ENCODE peak calls at places on chromosomes 2 and 18, in eight cellular contexts. U is A549, Z is thoracic aorta, B is Panc1, W is foreskin keratinocyte, I is K562, P is omental fat pad, V is RWPE2. N is an unnamed sample.

GRCh38 chr2:22329097-22329716 is 1055.8 kb upstream of the KLHL29 start:
- ATAC-seq in B (no peak), V (no peak), I (no peak), U (no peak), P (no peak), W (no peak), Z (no peak), N (no peak)

GRCh38 chr18:55301836-55302235 is 286.2 kb downstream of the TCF4 start:
- ATAC-seq in Z (no peak), I (no peak), W (no peak), V (no peak), P (no peak), U (no peak), B (no peak), N (no peak)

GRCh38 chr2:219520079-219520478 is 5.8 kb downstream of the ASIC4 start:
- ATAC-seq in V (no peak), U (no peak), B (no peak), I (peak; percentile 6), Z (no peak), W (no peak), P (no peak), N (no peak)

GRCh38 chr2:234164499-234165409 is 114.3 kb downstream of the SPP2 start:
- ATAC-seq in B (no peak), V (no peak), P (no peak), Z (no peak), U (no peak), I (no peak), W (no peak), N (no peak)

GRCh38 chr18:27600245-27600644 is 415.1 kb upstream of the CHST9 start:
- ATAC-seq in V (no peak), U (no peak), I (no peak), W (no peak), Z (no peak), B (no peak), P (no peak), N (no peak)

GRCh38 chr18:8801263-8801901 is 96.0 kb downstream of the MTCL1 start:
- ATAC-seq in I (no peak), B (no peak), W (peak; percentile 62), U (peak; percentile 65), P (no peak), Z (no peak), V (peak; percentile 69), N (peak; percentile 71)

GRCh38 chr2:227813229-227813561 is 447 bp upstream of the CCL20 start:
- ATAC-seq in I (no peak), P (no peak), B (no peak), Z (no peak), W (no peak), V (no peak), U (no peak), N (no peak)

GRCh38 chr18:519019-519879 is 18.7 kb upstream of the COLEC12 start:
- ATAC-seq in U (no peak), P (peak; percentile 87), I (peak; percentile 89), V (no peak), W (no peak), B (no peak), Z (peak; percentile 83), N (peak; percentile 74)

GRCh38 chr2:1976725-1977416 is 232.6 kb upstream of the PXDN start:
- ATAC-seq in I (no peak), U (no peak), Z (peak; percentile 63), B (no peak), W (no peak), P (no peak), V (no peak), N (no peak)

GRCh38 chr2:171319164-171319810 is 114.5 kb downstream of the METTL8 start:
- ATAC-seq in I (no peak), B (no peak), U (no peak), P (no peak), V (no peak), Z (no peak), W (no peak), N (no peak)

GRCh38 chr2:219398721-219399333 is 11.1 kb upstream of the DNPEP start:
- ATAC-seq in U (peak; percentile 84), Z (no peak), P (no peak), V (peak; percentile 26), I (no peak), B (peak; percentile 69), W (no peak), N (no peak)

GRCh38 chr2:178530625-178531142 is 50.4 kb downstream of the PLEKHA3 start:
- ATAC-seq in V (peak; percentile 53), I (peak; percentile 29), W (no peak), B (no peak), P (no peak), Z (no peak), U (no peak), N (no peak)

GRCh38 chr2:58866040-58866439 is 624.9 kb upstream of the FANCL start:
- ATAC-seq in I (no peak), W (no peak), B (no peak), U (no peak), V (no peak), Z (no peak), P (no peak), N (no peak)

GRCh38 chr2:219737270-219737691 is 109.9 kb downstream of the SLC4A3 start:
- ATAC-seq in V (peak; percentile 68), W (no peak), I (peak; percentile 73), U (peak; percentile 92), B (peak; percentile 83), P (no peak), Z (no peak), N (no peak)

GRCh38 chr18:67406678-67407077 is 109.8 kb downstream of the DSEL start:
- ATAC-seq in B (no peak), P (no peak), W (no peak), U (no peak), I (no peak), V (no peak), Z (no peak), N (no peak)

GRCh38 chr2:37768491-37768925 is 97.1 kb upstream of the CDC42EP3 start:
- ATAC-seq in P (peak; percentile 48), B (peak; percentile 75), W (no peak), U (peak; percentile 95), Z (peak; percentile 81), I (no peak), V (peak; percentile 98), N (peak; percentile 75)

GRCh38 chr2:28028025-28028424 is 137.5 kb downstream of the BABAM2 start:
- ATAC-seq in I (no peak), P (no peak), B (no peak), U (no peak), Z (no peak), W (no peak), V (no peak), N (no peak)

GRCh38 chr2:44679584-44679983 is 261.9 kb upstream of the SIX3 start:
- ATAC-seq in B (no peak), W (no peak), Z (no peak), P (no peak), I (no peak), V (no peak), U (no peak), N (no peak)

GRCh38 chr2:205929445-205930027 is 156.4 kb downstream of the INO80D start:
- ATAC-seq in B (no peak), W (no peak), Z (no peak), U (no peak), V (no peak), I (no peak), P (no peak), N (no peak)

GRCh38 chr18:76376668-76377358 is 118.2 kb downstream of the ZNF516 start:
- ATAC-seq in B (no peak), V (no peak), U (no peak), W (no peak), Z (no peak), I (peak; percentile 55), P (no peak), N (no peak)

GRCh38 chr2:55003706-55004639 is 46.3 kb downstream of the RTN4 start:
- ATAC-seq in P (no peak), Z (no peak), B (no peak), U (no peak), V (no peak), W (no peak), I (peak; percentile 1), N (no peak)

GRCh38 chr2:162067596-162067995 is 6.4 kb downstream of the DPP4 start:
- ATAC-seq in P (no peak), W (no peak), Z (no peak), B (no peak), I (no peak), V (no peak), U (no peak), N (no peak)

GRCh38 chr2:196309646-196310045 is 138.3 kb upstream of the STK17B start:
- ATAC-seq in B (no peak), V (no peak), U (no peak), I (no peak), P (no peak), Z (no peak), W (no peak), N (no peak)

GRCh38 chr18:12839526-12840196 is 44.4 kb downstream of the PTPN2 start:
- ATAC-seq in P (no peak), V (no peak), W (no peak), U (no peak), Z (no peak), B (no peak), I (no peak), N (no peak)

GRCh38 chr18:10015941-10016819 is 102.4 kb downstream of the VAPA start:
- ATAC-seq in W (peak; percentile 76), U (peak; percentile 30), B (no peak), Z (no peak), V (peak; percentile 65), I (no peak), P (peak; percentile 65), N (peak; percentile 76)
- TF ChIP-seq CTCF in W (peak; percentile 68), U (no peak), B (no peak), Z (no peak), V (peak; percentile 54), I (no peak), P (no peak), N (no peak)

GRCh38 chr2:25251461-25252273 is 83.3 kb upstream of the POMC start:
- ATAC-seq in V (peak; percentile 70), W (peak; percentile 76), I (peak; percentile 70), U (peak; percentile 78), B (peak; percentile 76), Z (peak; percentile 33), P (peak; percentile 52), N (peak; percentile 53)
- TF ChIP-seq CTCF in V (no peak), W (no peak), I (no peak), U (no peak), B (no peak), Z (no peak), P (no peak), N (no peak)

GRCh38 chr2:115483631-115484030 is 1041.2 kb downstream of the DPP10 start:
- ATAC-seq in B (no peak), Z (no peak), I (no peak), U (no peak), W (no peak), V (no peak), P (no peak), N (no peak)
- TF ChIP-seq CTCF in B (no peak), Z (no peak), I (no peak), U (no peak), W (no peak), V (no peak), P (no peak), N (no peak)

GRCh38 chr2:73386342-73386868 is 769 bp downstream of the ALMS1 start:
- ATAC-seq in W (peak; percentile 42), Z (no peak), B (peak; percentile 10), P (peak; percentile 31), U (peak; percentile 46), V (peak; percentile 15), I (peak; percentile 40), N (no peak)

GRCh38 chr2:73383036-73383435 is 2.6 kb upstream of the ALMS1 start:
- ATAC-seq in Z (no peak), P (no peak), I (no peak), W (no peak), B (no peak), V (no peak), U (no peak), N (no peak)

GRCh38 chr2:73386894-73387636 is 1.4 kb downstream of the ALMS1 start:
- ATAC-seq in W (no peak), V (no peak), P (no peak), U (no peak), Z (no peak), I (no peak), B (no peak), N (no peak)

GRCh38 chr2:73385486-73386341 is at the start of gene ALMS1:
- ATAC-seq in W (peak; percentile 89), V (peak; percentile 87), I (peak; percentile 96), P (peak; percentile 98), B (peak; percentile 96), Z (peak; percentile 88), U (peak; percentile 94), N (peak; percentile 96)
- TF ChIP-seq CTCF in W (peak; percentile 35), V (no peak), I (peak; percentile 34), P (no peak), B (no peak), Z (peak; percentile 25), U (no peak), N (peak; percentile 71)

N was measured in gastroesophageal sphincter.